ENCODE peak calls at places on chromosomes 4 and X, in ten cellular contexts. Y is tibial nerve; Z is GM20000; W is CD8-positive, alpha-beta T cell; T is foreskin fibroblast; U is heart right ventricle; Q is lung; K is lower leg skin; I is kidney; B is dorsolateral prefrontal cortex. F is an unnamed sample.

GRCh38 chrX:75155454-75155829 is 641 bp downstream of the ABCB7 start:
- DNase-seq in Q (no peak), T (peak; percentile 8), I (no peak), U (no peak), Z (peak; percentile 2), W (no peak), K (no peak), Y (no peak), B (no peak), F (no peak)

GRCh38 chr4:98166025-98166730 is 22.9 kb upstream of the STPG2 start:
- DNase-seq in Q (no peak), T (peak; percentile 15), W (no peak), Y (no peak), B (no peak), I (peak; percentile 78), K (no peak), Z (no peak), U (peak; percentile 62), F (no peak)

GRCh38 chr4:164997324-164997723 is 19.9 kb upstream of the TRIM61 start:
- DNase-seq in I (no peak), Y (no peak), Q (no peak), T (peak; percentile 19), K (no peak), Z (no peak), U (no peak), W (no peak), B (no peak), F (no peak)

GRCh38 chrX:81259008-81259713 is 57.3 kb downstream of the SH3BGRL start:
- DNase-seq in I (no peak), K (no peak), T (peak; percentile 57), U (peak; percentile 4), Q (no peak), W (no peak), Z (no peak), Y (no peak), B (no peak), F (no peak)

GRCh38 chr4:74157743-74158560 is at the start of gene MTHFD2L:
- DNase-seq in Q (peak; percentile 95), K (peak; percentile 89), I (peak; percentile 98), U (peak; percentile 94), Y (peak; percentile 78), T (peak; percentile 98), W (peak; percentile 70), B (peak; percentile 83), Z (peak; percentile 96), F (peak; percentile 77)

GRCh38 chr4:128825226-128825625 is 15.7 kb downstream of the JADE1 start:
- DNase-seq in I (no peak), Q (no peak), K (no peak), U (no peak), B (no peak), Z (no peak), T (peak; percentile 33), Y (no peak), W (no peak), F (no peak)

GRCh38 chr4:144399927-144400326 is 246.0 kb upstream of the HHIP start:
- DNase-seq in W (no peak), I (no peak), Z (no peak), Y (no peak), T (peak; percentile 92), Q (no peak), U (no peak), B (no peak), K (no peak), F (no peak)

GRCh38 chr4:157808796-157809408 is 363.9 kb downstream of the GASK1B start:
- DNase-seq in K (no peak), U (no peak), Z (no peak), W (no peak), Q (no peak), I (no peak), B (no peak), T (no peak), Y (no peak), F (no peak)

GRCh38 chr4:83356899-83357661 is 22.4 kb upstream of the HPSE start:
- DNase-seq in W (no peak), Q (no peak), U (no peak), B (no peak), Y (no peak), Z (no peak), T (peak; percentile 88), K (no peak), I (no peak), F (no peak)

GRCh38 chrX:7261672-7262332 is 113.8 kb upstream of the PUDP start:
- DNase-seq in I (no peak), K (no peak), U (no peak), Z (peak; percentile 25), Y (no peak), T (no peak), W (no peak), Q (no peak), B (no peak), F (no peak)

GRCh38 chr4:7236847-7237246 is 44.5 kb downstream of the SORCS2 start:
- DNase-seq in T (peak; percentile 33), K (no peak), I (peak; percentile 47), Q (no peak), W (no peak), Y (no peak), U (peak; percentile 49), B (no peak), Z (no peak), F (no peak)

GRCh38 chr4:2065106-2065930 is 6.2 kb downstream of the NAT8L start:
- DNase-seq in T (no peak), Y (no peak), U (no peak), Q (no peak), K (no peak), B (no peak), I (peak; percentile 63), Z (no peak), W (no peak), F (no peak)

GRCh38 chr4:63607186-63607872 is 801.9 kb downstream of the TECRL start:
- DNase-seq in B (no peak), K (no peak), Q (no peak), I (no peak), Z (no peak), W (no peak), T (no peak), U (no peak), Y (no peak), F (no peak)

GRCh38 chrX:57286507-57287251 is at the start of gene FAAH2:
- DNase-seq in B (no peak), Z (peak; percentile 19), T (no peak), K (peak; percentile 34), I (peak; percentile 86), Q (peak; percentile 70), Y (no peak), U (no peak), W (peak; percentile 39), F (no peak)
- TF ChIP-seq CTCF in B (no peak), Z (no peak), T (no peak), K (no peak), I (no peak), Q (no peak), Y (no peak), U (no peak), W (no peak), F (no peak)

DNA sequence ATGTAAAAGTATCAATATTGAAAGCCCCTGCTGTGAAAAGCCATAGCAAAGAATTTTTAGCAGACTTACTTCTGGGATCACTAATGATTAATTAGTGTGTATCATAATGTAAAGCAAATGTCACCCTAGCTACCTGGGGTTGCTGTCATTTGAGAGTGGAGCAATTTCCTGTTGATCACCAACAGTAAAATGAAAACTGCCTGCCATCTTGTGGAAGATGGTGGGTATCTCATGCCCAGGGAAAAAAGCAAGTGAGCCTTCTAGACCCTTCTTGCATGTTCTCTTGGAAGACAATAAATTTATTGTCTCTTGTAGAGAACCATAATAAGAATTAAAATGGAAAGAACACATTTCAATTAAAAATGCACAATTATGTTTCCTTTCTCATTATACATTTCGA is 360.2 kb downstream of the ZIC3 start:
- DNase-seq in W (no peak), B (no peak), I (no peak), T (no peak), Q (no peak), Y (no peak), K (no peak), Z (no peak), U (no peak), F (no peak)
- TF ChIP-seq CTCF in W (no peak), B (peak; percentile 39), I (no peak), T (no peak), Q (no peak), Y (no peak), K (no peak), Z (no peak), U (no peak), F (peak; percentile 2)

DNA sequence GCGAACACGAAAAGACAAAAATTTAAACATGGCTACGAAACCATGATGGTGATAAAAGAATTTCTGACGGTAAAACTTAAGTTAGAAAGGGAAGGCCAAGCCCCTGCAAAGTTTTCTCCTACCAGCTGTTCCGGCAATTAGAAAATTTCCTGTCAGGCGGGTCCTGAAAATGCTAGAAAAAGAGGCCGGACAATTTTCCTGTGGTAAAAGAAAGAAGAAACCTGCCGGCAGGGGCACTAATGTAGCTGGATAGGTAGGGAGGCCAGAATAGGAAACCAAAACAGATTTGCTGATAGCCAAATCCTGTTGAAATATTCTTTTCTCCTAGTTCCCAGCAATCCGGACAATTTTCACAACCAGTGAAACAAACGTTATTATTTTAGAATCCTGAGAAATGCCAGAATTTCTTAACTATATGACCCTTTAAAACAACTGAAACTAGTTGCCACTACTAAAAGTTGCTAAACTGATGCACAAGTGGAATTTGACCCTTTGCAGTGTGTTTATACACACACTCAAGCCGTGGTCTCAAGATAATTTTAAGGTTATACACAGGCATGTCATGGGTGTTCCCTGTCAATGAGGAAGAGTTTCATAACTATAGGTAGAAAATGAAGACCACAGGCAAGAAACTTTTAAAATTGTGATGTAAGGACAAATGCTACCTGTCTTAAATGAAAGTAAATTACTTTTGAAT is 47.8 kb downstream of the RPS6KA3 start:
- DNase-seq in Z (no peak), T (no peak), U (peak; percentile 31), K (no peak), Q (no peak), I (no peak), Y (no peak), W (no peak), B (no peak), F (no peak)
- TF ChIP-seq CTCF in Z (no peak), T (no peak), U (peak; percentile 38), K (no peak), Q (no peak), I (no peak), Y (no peak), W (no peak), B (no peak), F (no peak)

GRCh38 chr4:52982246-52982950 is 120.3 kb downstream of the RASL11B start:
- DNase-seq in Z (peak; percentile 34), W (no peak), B (no peak), U (no peak), T (peak; percentile 81), Y (no peak), K (no peak), I (no peak), Q (no peak), F (no peak)
- TF ChIP-seq CTCF in Z (no peak), W (no peak), B (peak; percentile 77), U (peak; percentile 81), T (peak; percentile 70), Y (peak; percentile 53), K (no peak), I (peak; percentile 64), Q (peak; percentile 33), F (peak; percentile 72)

GRCh38 chr4:121464854-121465253 is 84.0 kb upstream of the QRFPR start:
- DNase-seq in Y (no peak), B (no peak), Q (no peak), T (no peak), K (no peak), I (no peak), U (no peak), W (no peak), Z (no peak), F (no peak)
- TF ChIP-seq CTCF in Y (no peak), B (no peak), Q (no peak), T (no peak), K (no peak), I (no peak), U (no peak), W (no peak), Z (no peak), F (no peak)